ENCODE peak calls at places on chromosomes 1 and 21, in eight cellular contexts. X is psoas muscle; Z is right lobe of liver; Y is H4; V is ascending aorta; P is HS-5; J is NCI-H2029 treated with DMSO at 0.1 percent for 48 hours; M is stimulated activated CD4-positive, alpha-beta T cell treated with anti-CD3 and anti-CD28 coated beads, Interleukin-4, amount 100 ng/mL, for 24 hours. D is an unnamed sample.
A peak's percentile ranks its signal among the peaks of the same experiment; 100 is the strongest.

GRCh38 chr1:203598736-203599135 is 27.9 kb upstream of the ATP2B4 start:
- DNase-seq in J (no peak), V (no peak), M (no peak), X (no peak), P (no peak), Z (no peak), Y (no peak), D (no peak)

GRCh38 chr1:198155253-198155652 is 1.5 kb upstream of the NEK7 start:
- DNase-seq in X (no peak), M (no peak), Y (peak; percentile 58), P (peak; percentile 58), Z (no peak), J (no peak), V (no peak), D (no peak)

GRCh38 chr1:201675143-201675542 is 136.2 kb downstream of the NAV1 start:
- DNase-seq in P (no peak), V (no peak), Z (no peak), X (peak; percentile 61), J (no peak), Y (peak; percentile 35), M (no peak), D (no peak)

GRCh38 chr1:2451744-2452582 is 24.1 kb upstream of the PLCH2 start:
- DNase-seq in Z (no peak), P (peak; percentile 88), V (no peak), X (no peak), Y (peak; percentile 32), M (no peak), J (no peak), D (peak; percentile 94)

GRCh38 chr1:36988311-36988710 is 46.0 kb downstream of the GRIK3 start:
- DNase-seq in J (no peak), M (no peak), Z (no peak), X (no peak), Y (no peak), V (no peak), P (no peak), D (no peak)

GRCh38 chr1:114215426-114215825 is 61.8 kb upstream of the SYT6 start:
- DNase-seq in X (no peak), V (no peak), Z (no peak), M (no peak), P (no peak), Y (no peak), J (no peak), D (no peak)

GRCh38 chr1:238488406-238488805 is 597.7 kb upstream of the ZP4 start:
- DNase-seq in Z (no peak), X (no peak), P (no peak), M (no peak), V (no peak), Y (no peak), J (no peak), D (no peak)

GRCh38 chr1:26882696-26883095 is 7.4 kb downstream of the GPN2 start:
- DNase-seq in X (no peak), V (no peak), Z (no peak), J (no peak), M (no peak), Y (no peak), P (no peak), D (no peak)

GRCh38 chr1:230901711-230902110 is 33.4 kb upstream of the C1orf198 start:
- DNase-seq in X (no peak), Y (no peak), P (no peak), Z (no peak), V (no peak), J (peak; percentile 66), M (no peak), D (no peak)

GRCh38 chr1:62358974-62359373 is 39.7 kb upstream of the KANK4 start:
- DNase-seq in J (no peak), Z (no peak), M (no peak), X (no peak), V (no peak), Y (no peak), P (no peak), D (no peak)

GRCh38 chr1:170356585-170356984 is 175.4 kb upstream of the GORAB start:
- DNase-seq in Z (no peak), X (no peak), V (no peak), M (no peak), P (no peak), J (no peak), Y (no peak), D (no peak)

GRCh38 chr1:180609643-180610555 is 21.9 kb upstream of the XPR1 start:
- DNase-seq in P (no peak), Y (no peak), V (no peak), X (peak; percentile 58), M (no peak), Z (no peak), J (no peak), D (no peak)

GRCh38 chr21:41966341-41966833 is 12.6 kb upstream of the C2CD2 start:
- DNase-seq in V (peak; percentile 22), X (no peak), P (no peak), J (no peak), Z (no peak), M (no peak), Y (no peak), D (no peak)

GRCh38 chr1:211281322-211282022 is 22.3 kb downstream of the RCOR3 start:
- DNase-seq in J (no peak), X (no peak), V (no peak), P (no peak), M (no peak), Z (no peak), Y (no peak), D (no peak)

GRCh38 chr1:48036693-48037386 is 39.7 kb upstream of the TRABD2B start:
- DNase-seq in Y (peak; percentile 59), X (no peak), V (peak; percentile 37), M (no peak), P (no peak), J (no peak), Z (no peak), D (no peak)

GRCh38 chr1:115783311-115783710 is 14.8 kb upstream of the CASQ2 start:
- DNase-seq in V (no peak), J (no peak), Y (no peak), X (no peak), P (no peak), Z (no peak), M (no peak), D (no peak)

GRCh38 chr1:203308205-203309114 is 3.1 kb downstream of the BTG2 start:
- DNase-seq in M (no peak), V (no peak), X (no peak), Y (no peak), P (no peak), J (no peak), Z (no peak), D (no peak)

GRCh38 chr1:28613175-28613574 is 21.1 kb downstream of the RAB42 start:
- DNase-seq in J (no peak), M (no peak), X (no peak), Z (no peak), V (no peak), P (no peak), Y (no peak), D (no peak)

GRCh38 chr1:184424171-184424570 is 37.3 kb downstream of the C1orf21 start:
- DNase-seq in J (no peak), Y (no peak), Z (no peak), V (no peak), M (no peak), X (no peak), P (no peak), D (no peak)

GRCh38 chr1:18480315-18481189 is at the start of gene KLHDC7A:
- DNase-seq in Y (peak; percentile 88), J (peak; percentile 87), V (no peak), Z (peak; percentile 92), M (no peak), X (no peak), P (no peak), D (no peak)

D was measured in RWPE2.